ENCODE peak calls at places on chromosomes 1 and 21, in six cellular contexts. One of them, this sample, is unnamed. For H3K27me3, the result is how much of the 10 kb centered on the place peaks cover.

GRCh38 chr1:172431721-172432192 is 11.3 kb downstream of the C1orf105 start:
- DNase-seq in lower lobe of right lung: peak
- DNase-seq in CD4-positive, alpha-beta memory T cell: no peak
- DNase-seq in endodermal cell: peak
- DNase-seq in aorta: no peak
- DNase-seq in hepatocyte: peak
- DNase-seq in this sample: peak

GRCh38 chr1:172748201-172748600 is 89.3 kb downstream of the FASLG start:
- DNase-seq in lower lobe of right lung: no peak
- DNase-seq in hepatocyte: no peak
- DNase-seq in endodermal cell: no peak
- DNase-seq in CD4-positive, alpha-beta memory T cell: no peak
- DNase-seq in aorta: no peak
- DNase-seq in this sample: no peak

GRCh38 chr1:32201011-32201855 is 838 bp downstream of the CCDC28B start:
- DNase-seq in endodermal cell: peak
- DNase-seq in hepatocyte: peak
- DNase-seq in CD4-positive, alpha-beta memory T cell: peak
- DNase-seq in lower lobe of right lung: peak
- DNase-seq in aorta: peak
- DNase-seq in this sample: peak

GRCh38 chr1:198072177-198072576 is 84.6 kb upstream of the NEK7 start:
- DNase-seq in CD4-positive, alpha-beta memory T cell: no peak
- DNase-seq in aorta: no peak
- DNase-seq in endodermal cell: no peak
- DNase-seq in lower lobe of right lung: no peak
- DNase-seq in hepatocyte: no peak
- DNase-seq in this sample: no peak

GRCh38 chr1:9778905-9779304 is 44.9 kb downstream of the CLSTN1 start:
- DNase-seq in CD4-positive, alpha-beta memory T cell: no peak
- DNase-seq in hepatocyte: no peak
- DNase-seq in lower lobe of right lung: no peak
- DNase-seq in endodermal cell: no peak
- DNase-seq in aorta: no peak
- DNase-seq in this sample: no peak

GRCh38 chr1:183467687-183468086 is 4.6 kb upstream of the SMG7 start:
- DNase-seq in endodermal cell: no peak
- DNase-seq in aorta: no peak
- DNase-seq in lower lobe of right lung: no peak
- DNase-seq in CD4-positive, alpha-beta memory T cell: no peak
- DNase-seq in hepatocyte: peak
- DNase-seq in this sample: no peak

GRCh38 chr1:112997781-112998180 is 41.8 kb upstream of the SLC16A1 start:
- DNase-seq in hepatocyte: peak
- DNase-seq in aorta: no peak
- DNase-seq in endodermal cell: no peak
- DNase-seq in CD4-positive, alpha-beta memory T cell: no peak
- DNase-seq in lower lobe of right lung: no peak
- DNase-seq in this sample: no peak

GRCh38 chr1:2233997-2234761 is 6.1 kb downstream of the SKI start:
- DNase-seq in endodermal cell: no peak
- DNase-seq in lower lobe of right lung: peak
- DNase-seq in CD4-positive, alpha-beta memory T cell: peak
- DNase-seq in aorta: peak
- DNase-seq in hepatocyte: peak
- DNase-seq in this sample: peak

GRCh38 chr1:84735483-84735882 is 45.2 kb upstream of the SSX2IP start:
- DNase-seq in lower lobe of right lung: no peak
- DNase-seq in endodermal cell: no peak
- DNase-seq in hepatocyte: no peak
- DNase-seq in aorta: no peak
- DNase-seq in CD4-positive, alpha-beta memory T cell: no peak
- DNase-seq in this sample: no peak

GRCh38 chr1:1841575-1841991 is 49.3 kb downstream of the GNB1 start:
- DNase-seq in lower lobe of right lung: no peak
- DNase-seq in hepatocyte: no peak
- DNase-seq in CD4-positive, alpha-beta memory T cell: no peak
- DNase-seq in aorta: no peak
- DNase-seq in endodermal cell: no peak
- DNase-seq in this sample: no peak

GRCh38 chr1:26288311-26288941 is 8.5 kb downstream of the SH3BGRL3 start:
- DNase-seq in CD4-positive, alpha-beta memory T cell: peak
- DNase-seq in aorta: no peak
- DNase-seq in lower lobe of right lung: no peak
- DNase-seq in hepatocyte: no peak
- DNase-seq in endodermal cell: no peak
- DNase-seq in this sample: no peak

GRCh38 chr21:17585875-17586450 is 26.7 kb downstream of the BTG3 start:
- DNase-seq in CD4-positive, alpha-beta memory T cell: no peak
- DNase-seq in aorta: no peak
- DNase-seq in hepatocyte: peak
- DNase-seq in lower lobe of right lung: no peak
- DNase-seq in endodermal cell: no peak
- DNase-seq in this sample: no peak

GRCh38 chr1:211335507-211336157 is 9.0 kb downstream of the TRAF5 start:
- DNase-seq in CD4-positive, alpha-beta memory T cell: peak
- DNase-seq in aorta: no peak
- DNase-seq in endodermal cell: no peak
- DNase-seq in hepatocyte: no peak
- DNase-seq in lower lobe of right lung: no peak
- DNase-seq in this sample: no peak

GRCh38 chr21:19197950-19198349 is 794.4 kb upstream of the TMPRSS15 start:
- DNase-seq in aorta: no peak
- DNase-seq in endodermal cell: no peak
- DNase-seq in CD4-positive, alpha-beta memory T cell: no peak
- DNase-seq in lower lobe of right lung: no peak
- DNase-seq in hepatocyte: no peak
- DNase-seq in this sample: no peak

GRCh38 chr1:153509036-153509435 is 26.8 kb downstream of the S100A6 start:
- DNase-seq in lower lobe of right lung: no peak
- DNase-seq in aorta: no peak
- DNase-seq in CD4-positive, alpha-beta memory T cell: no peak
- DNase-seq in endodermal cell: no peak
- DNase-seq in hepatocyte: no peak
- DNase-seq in this sample: no peak

GRCh38 chr1:183093821-183094287 is 70.6 kb downstream of the LAMC1 start:
- DNase-seq in lower lobe of right lung: no peak
- DNase-seq in hepatocyte: no peak
- DNase-seq in endodermal cell: peak
- DNase-seq in aorta: no peak
- DNase-seq in CD4-positive, alpha-beta memory T cell: no peak
- DNase-seq in this sample: no peak

GRCh38 chr1:74819062-74819461 is 86.1 kb downstream of the TYW3 start:
- DNase-seq in CD4-positive, alpha-beta memory T cell: no peak
- DNase-seq in hepatocyte: no peak
- DNase-seq in lower lobe of right lung: no peak
- DNase-seq in endodermal cell: no peak
- DNase-seq in aorta: no peak
- DNase-seq in this sample: no peak

GRCh38 chr1:183635112-183635605 is 424 bp downstream of the ARPC5 start:
- DNase-seq in aorta: peak
- DNase-seq in endodermal cell: no peak
- DNase-seq in hepatocyte: peak
- DNase-seq in CD4-positive, alpha-beta memory T cell: peak
- DNase-seq in lower lobe of right lung: peak
- DNase-seq in this sample: no peak

GRCh38 chr1:98181041-98181764 is 260.4 kb upstream of the DPYD start:
- DNase-seq in hepatocyte: peak
- DNase-seq in aorta: no peak
- DNase-seq in endodermal cell: no peak
- DNase-seq in lower lobe of right lung: no peak
- DNase-seq in CD4-positive, alpha-beta memory T cell: no peak
- DNase-seq in this sample: no peak

GRCh38 chr1:31660871-31661455 is 16.3 kb upstream of the PEF1 start:
- DNase-seq in lower lobe of right lung: no peak
- DNase-seq in aorta: no peak
- DNase-seq in hepatocyte: no peak
- DNase-seq in CD4-positive, alpha-beta memory T cell: peak
- DNase-seq in endodermal cell: no peak
- DNase-seq in this sample: no peak

GRCh38 chr1:77548285-77548684 is 134.2 kb downstream of the ZZZ3 start:
- DNase-seq in aorta: no peak
- DNase-seq in endodermal cell: no peak
- DNase-seq in lower lobe of right lung: no peak
- DNase-seq in hepatocyte: no peak
- DNase-seq in CD4-positive, alpha-beta memory T cell: no peak
- DNase-seq in this sample: no peak

GRCh38 chr1:78045850-78046778 is at the start of gene GIPC2:
- DNase-seq in hepatocyte: peak
- DNase-seq in aorta: peak
- DNase-seq in CD4-positive, alpha-beta memory T cell: no peak
- DNase-seq in endodermal cell: peak
- DNase-seq in lower lobe of right lung: peak
- DNase-seq in this sample: no peak

GRCh38 chr1:235720544-235720943 is 71.0 kb upstream of the GNG4 start:
- DNase-seq in hepatocyte: no peak
- DNase-seq in lower lobe of right lung: no peak
- DNase-seq in CD4-positive, alpha-beta memory T cell: no peak
- DNase-seq in endodermal cell: no peak
- DNase-seq in aorta: no peak
- DNase-seq in this sample: no peak

GRCh38 chr1:203361843-203362524 is 11.1 kb upstream of the FMOD start:
- DNase-seq in endodermal cell: no peak
- DNase-seq in CD4-positive, alpha-beta memory T cell: no peak
- DNase-seq in hepatocyte: peak
- DNase-seq in lower lobe of right lung: peak
- DNase-seq in aorta: no peak
- DNase-seq in this sample: no peak

GRCh38 chr1:226443439-226443838 is 35.5 kb upstream of the PARP1 start:
- DNase-seq in hepatocyte: no peak
- DNase-seq in CD4-positive, alpha-beta memory T cell: no peak
- DNase-seq in lower lobe of right lung: no peak
- DNase-seq in aorta: no peak
- DNase-seq in endodermal cell: peak
- DNase-seq in this sample: no peak

GRCh38 chr1:28807046-28807445 is 4.9 kb upstream of the OPRD1 start:
- DNase-seq in hepatocyte: no peak
- DNase-seq in CD4-positive, alpha-beta memory T cell: no peak
- DNase-seq in lower lobe of right lung: no peak
- DNase-seq in endodermal cell: peak
- DNase-seq in aorta: no peak
- DNase-seq in this sample: no peak

GRCh38 chr1:40625076-40625475 is 40.4 kb downstream of the RIMS3 start:
- DNase-seq in aorta: no peak
- DNase-seq in CD4-positive, alpha-beta memory T cell: no peak
- DNase-seq in lower lobe of right lung: no peak
- DNase-seq in hepatocyte: peak
- DNase-seq in endodermal cell: peak
- DNase-seq in this sample: peak

GRCh38 chr1:218266356-218266755 is 18.7 kb upstream of the RRP15 start:
- DNase-seq in endodermal cell: no peak
- DNase-seq in hepatocyte: no peak
- DNase-seq in aorta: no peak
- DNase-seq in lower lobe of right lung: no peak
- DNase-seq in CD4-positive, alpha-beta memory T cell: no peak
- DNase-seq in this sample: no peak

GRCh38 chr1:248618878-248619277 is 16.0 kb downstream of the OR2T11 start:
- DNase-seq in lower lobe of right lung: peak
- DNase-seq in endodermal cell: peak
- DNase-seq in aorta: peak
- DNase-seq in hepatocyte: no peak
- DNase-seq in CD4-positive, alpha-beta memory T cell: peak
- DNase-seq in this sample: no peak

GRCh38 chr1:62917314-62917713 is 133.4 kb downstream of the ATG4C start:
- DNase-seq in lower lobe of right lung: no peak
- DNase-seq in CD4-positive, alpha-beta memory T cell: no peak
- DNase-seq in hepatocyte: no peak
- DNase-seq in endodermal cell: no peak
- DNase-seq in aorta: no peak
- DNase-seq in this sample: no peak
- H3K27me3 ChIP-seq in lower lobe of right lung: under half
- H3K27me3 ChIP-seq in CD4-positive, alpha-beta memory T cell: under half
- H3K27me3 ChIP-seq in hepatocyte: under half
- H3K27me3 ChIP-seq in endodermal cell: under half
- H3K27me3 ChIP-seq in aorta: under half
- H3K27me3 ChIP-seq in this sample: under half

GRCh38 chr1:44503625-44504024 is 98.6 kb downstream of the RNF220 start:
- DNase-seq in hepatocyte: no peak
- DNase-seq in endodermal cell: no peak
- DNase-seq in CD4-positive, alpha-beta memory T cell: no peak
- DNase-seq in aorta: no peak
- DNase-seq in lower lobe of right lung: no peak
- DNase-seq in this sample: no peak
- H3K27me3 ChIP-seq in hepatocyte: under half
- H3K27me3 ChIP-seq in endodermal cell: half or more
- H3K27me3 ChIP-seq in CD4-positive, alpha-beta memory T cell: under half
- H3K27me3 ChIP-seq in aorta: under half
- H3K27me3 ChIP-seq in lower lobe of right lung: under half
- H3K27me3 ChIP-seq in this sample: under half

GRCh38 chr1:230394134-230394533 is 32.0 kb downstream of the PGBD5 start:
- DNase-seq in hepatocyte: no peak
- DNase-seq in aorta: no peak
- DNase-seq in endodermal cell: peak
- DNase-seq in CD4-positive, alpha-beta memory T cell: no peak
- DNase-seq in lower lobe of right lung: no peak
- DNase-seq in this sample: no peak
- H3K27me3 ChIP-seq in hepatocyte: under half
- H3K27me3 ChIP-seq in aorta: under half
- H3K27me3 ChIP-seq in endodermal cell: under half
- H3K27me3 ChIP-seq in CD4-positive, alpha-beta memory T cell: under half
- H3K27me3 ChIP-seq in lower lobe of right lung: under half
- H3K27me3 ChIP-seq in this sample: under half

DNA sequence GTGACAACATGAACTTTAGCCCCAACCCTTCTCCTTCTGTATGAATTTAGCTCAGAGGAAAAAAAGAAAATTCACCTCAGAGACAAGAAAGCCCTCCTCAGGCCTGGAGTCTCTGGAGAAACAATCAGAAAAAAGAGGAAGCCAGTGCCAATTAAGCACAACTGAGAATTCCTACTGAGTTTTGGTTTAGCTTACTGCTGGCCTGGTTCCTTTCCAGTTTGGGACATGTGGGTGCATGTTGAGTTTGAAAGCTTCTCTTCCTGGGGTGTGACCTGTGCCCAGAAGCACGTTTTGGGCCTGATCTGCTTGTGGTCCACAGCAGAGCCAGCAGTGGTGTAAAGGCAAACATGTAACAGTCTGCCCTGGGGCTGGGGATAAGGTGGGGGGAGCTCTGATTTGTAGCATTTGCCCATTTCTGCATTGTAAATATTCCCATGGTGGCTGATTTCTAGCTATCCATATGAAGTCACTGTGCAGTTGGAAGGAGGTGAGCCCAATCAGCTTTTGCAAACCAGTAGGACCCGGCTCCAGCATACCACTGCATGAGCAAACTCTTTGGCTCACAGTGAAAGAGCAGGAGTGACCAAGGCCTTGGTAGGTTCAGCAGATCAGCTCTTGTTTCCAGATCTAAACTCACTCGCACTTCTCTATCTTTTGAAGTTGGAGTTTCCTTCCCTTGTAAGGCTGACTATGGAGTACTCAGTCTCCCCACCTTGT is 4.7 kb upstream of the THEM5 start:
- DNase-seq in aorta: no peak
- DNase-seq in lower lobe of right lung: no peak
- DNase-seq in endodermal cell: no peak
- DNase-seq in hepatocyte: no peak
- DNase-seq in CD4-positive, alpha-beta memory T cell: no peak
- DNase-seq in this sample: peak
- H3K27me3 ChIP-seq in aorta: under half
- H3K27me3 ChIP-seq in lower lobe of right lung: under half
- H3K27me3 ChIP-seq in endodermal cell: under half
- H3K27me3 ChIP-seq in hepatocyte: under half
- H3K27me3 ChIP-seq in CD4-positive, alpha-beta memory T cell: under half
- H3K27me3 ChIP-seq in this sample: under half

GRCh38 chr1:201258763-201259230 is 24.5 kb upstream of the PKP1 start:
- DNase-seq in aorta: no peak
- DNase-seq in endodermal cell: peak
- DNase-seq in CD4-positive, alpha-beta memory T cell: no peak
- DNase-seq in hepatocyte: no peak
- DNase-seq in lower lobe of right lung: no peak
- DNase-seq in this sample: no peak
- H3K27me3 ChIP-seq in aorta: under half
- H3K27me3 ChIP-seq in endodermal cell: under half
- H3K27me3 ChIP-seq in CD4-positive, alpha-beta memory T cell: under half
- H3K27me3 ChIP-seq in hepatocyte: under half
- H3K27me3 ChIP-seq in lower lobe of right lung: under half
- H3K27me3 ChIP-seq in this sample: under half

This sample was measured in CD8-positive, alpha-beta T cell.